ENCODE peak calls at places on chromosomes 11 and 22, in nine cellular contexts. One of them, this sample, is unnamed.
A peak's percentile ranks its signal among the peaks of the same experiment; 100 is the strongest.

GRCh38 chr11:29227816-29228215 is 789.0 kb downstream of the KCNA4 start:
- DNase-seq in cardiac muscle cell: no peak
- DNase-seq in mesenchymal stem cell: no peak
- DNase-seq in GM23248: no peak
- DNase-seq in uterus: no peak
- DNase-seq in kidney: no peak
- DNase-seq in upper lobe of right lung: no peak
- DNase-seq in naive thymus-derived CD4-positive, alpha-beta T cell: no peak
- DNase-seq in effector memory CD4-positive, alpha-beta T cell: no peak
- DNase-seq in this sample: no peak

GRCh38 chr11:72352859-72353551 is 81.3 kb downstream of the CLPB start:
- DNase-seq in naive thymus-derived CD4-positive, alpha-beta T cell: no peak
- DNase-seq in uterus: peak; percentile 27
- DNase-seq in mesenchymal stem cell: peak; percentile 65
- DNase-seq in GM23248: peak; percentile 82
- DNase-seq in upper lobe of right lung: no peak
- DNase-seq in kidney: no peak
- DNase-seq in effector memory CD4-positive, alpha-beta T cell: no peak
- DNase-seq in cardiac muscle cell: peak; percentile 59
- DNase-seq in this sample: no peak

GRCh38 chr11:121671276-121672168 is 218.8 kb upstream of the SORL1-AS1 start:
- DNase-seq in naive thymus-derived CD4-positive, alpha-beta T cell: no peak
- DNase-seq in upper lobe of right lung: no peak
- DNase-seq in cardiac muscle cell: no peak
- DNase-seq in mesenchymal stem cell: no peak
- DNase-seq in effector memory CD4-positive, alpha-beta T cell: no peak
- DNase-seq in kidney: no peak
- DNase-seq in uterus: no peak
- DNase-seq in GM23248: peak; percentile 14
- DNase-seq in this sample: no peak

GRCh38 chr11:33040127-33040861 is 922 bp downstream of the TCP11L1 start:
- DNase-seq in naive thymus-derived CD4-positive, alpha-beta T cell: peak; percentile 65
- DNase-seq in effector memory CD4-positive, alpha-beta T cell: peak; percentile 9
- DNase-seq in mesenchymal stem cell: peak; percentile 38
- DNase-seq in uterus: no peak
- DNase-seq in kidney: no peak
- DNase-seq in cardiac muscle cell: no peak
- DNase-seq in upper lobe of right lung: no peak
- DNase-seq in GM23248: peak; percentile 62
- DNase-seq in this sample: peak; percentile 45

GRCh38 chr11:105937738-105938137 is 84.3 kb downstream of the MSANTD4 start:
- DNase-seq in naive thymus-derived CD4-positive, alpha-beta T cell: no peak
- DNase-seq in mesenchymal stem cell: peak; percentile 82
- DNase-seq in uterus: no peak
- DNase-seq in cardiac muscle cell: no peak
- DNase-seq in GM23248: peak; percentile 2
- DNase-seq in kidney: no peak
- DNase-seq in effector memory CD4-positive, alpha-beta T cell: no peak
- DNase-seq in upper lobe of right lung: no peak
- DNase-seq in this sample: no peak

GRCh38 chr11:48103621-48104561 is 112.7 kb upstream of the OR4B1 start:
- DNase-seq in mesenchymal stem cell: no peak
- DNase-seq in upper lobe of right lung: no peak
- DNase-seq in kidney: no peak
- DNase-seq in effector memory CD4-positive, alpha-beta T cell: no peak
- DNase-seq in naive thymus-derived CD4-positive, alpha-beta T cell: no peak
- DNase-seq in uterus: no peak
- DNase-seq in cardiac muscle cell: no peak
- DNase-seq in GM23248: peak; percentile 67
- DNase-seq in this sample: no peak

GRCh38 chr11:75802022-75802912 is 12.7 kb upstream of the UVRAG start:
- DNase-seq in naive thymus-derived CD4-positive, alpha-beta T cell: no peak
- DNase-seq in upper lobe of right lung: no peak
- DNase-seq in cardiac muscle cell: no peak
- DNase-seq in uterus: no peak
- DNase-seq in GM23248: no peak
- DNase-seq in effector memory CD4-positive, alpha-beta T cell: no peak
- DNase-seq in mesenchymal stem cell: no peak
- DNase-seq in kidney: peak; percentile 55
- DNase-seq in this sample: no peak

GRCh38 chr11:132111341-132111740 is 740.9 kb downstream of the NTM start:
- DNase-seq in mesenchymal stem cell: no peak
- DNase-seq in uterus: no peak
- DNase-seq in GM23248: peak; percentile 53
- DNase-seq in effector memory CD4-positive, alpha-beta T cell: no peak
- DNase-seq in naive thymus-derived CD4-positive, alpha-beta T cell: no peak
- DNase-seq in cardiac muscle cell: no peak
- DNase-seq in kidney: no peak
- DNase-seq in upper lobe of right lung: no peak
- DNase-seq in this sample: no peak

GRCh38 chr11:66146940-66147339 is 76.9 kb downstream of the PACS1 start:
- DNase-seq in upper lobe of right lung: no peak
- DNase-seq in effector memory CD4-positive, alpha-beta T cell: no peak
- DNase-seq in naive thymus-derived CD4-positive, alpha-beta T cell: no peak
- DNase-seq in uterus: no peak
- DNase-seq in kidney: no peak
- DNase-seq in cardiac muscle cell: no peak
- DNase-seq in GM23248: no peak
- DNase-seq in mesenchymal stem cell: no peak
- DNase-seq in this sample: no peak

GRCh38 chr11:66143264-66143566 is 73.1 kb downstream of the PACS1 start:
- DNase-seq in effector memory CD4-positive, alpha-beta T cell: no peak
- DNase-seq in kidney: no peak
- DNase-seq in mesenchymal stem cell: no peak
- DNase-seq in naive thymus-derived CD4-positive, alpha-beta T cell: no peak
- DNase-seq in upper lobe of right lung: no peak
- DNase-seq in GM23248: no peak
- DNase-seq in uterus: no peak
- DNase-seq in cardiac muscle cell: no peak
- DNase-seq in this sample: no peak

GRCh38 chr11:66142370-66143263 is 72.5 kb downstream of the PACS1 start:
- DNase-seq in effector memory CD4-positive, alpha-beta T cell: no peak
- DNase-seq in naive thymus-derived CD4-positive, alpha-beta T cell: no peak
- DNase-seq in mesenchymal stem cell: peak; percentile 62
- DNase-seq in uterus: no peak
- DNase-seq in upper lobe of right lung: no peak
- DNase-seq in cardiac muscle cell: no peak
- DNase-seq in kidney: no peak
- DNase-seq in GM23248: peak; percentile 68
- DNase-seq in this sample: no peak

GRCh38 chr11:66139817-66140216 is 69.7 kb downstream of the PACS1 start:
- DNase-seq in GM23248: no peak
- DNase-seq in mesenchymal stem cell: no peak
- DNase-seq in cardiac muscle cell: no peak
- DNase-seq in upper lobe of right lung: no peak
- DNase-seq in effector memory CD4-positive, alpha-beta T cell: no peak
- DNase-seq in kidney: no peak
- DNase-seq in naive thymus-derived CD4-positive, alpha-beta T cell: no peak
- DNase-seq in uterus: no peak
- DNase-seq in this sample: no peak

DNA sequence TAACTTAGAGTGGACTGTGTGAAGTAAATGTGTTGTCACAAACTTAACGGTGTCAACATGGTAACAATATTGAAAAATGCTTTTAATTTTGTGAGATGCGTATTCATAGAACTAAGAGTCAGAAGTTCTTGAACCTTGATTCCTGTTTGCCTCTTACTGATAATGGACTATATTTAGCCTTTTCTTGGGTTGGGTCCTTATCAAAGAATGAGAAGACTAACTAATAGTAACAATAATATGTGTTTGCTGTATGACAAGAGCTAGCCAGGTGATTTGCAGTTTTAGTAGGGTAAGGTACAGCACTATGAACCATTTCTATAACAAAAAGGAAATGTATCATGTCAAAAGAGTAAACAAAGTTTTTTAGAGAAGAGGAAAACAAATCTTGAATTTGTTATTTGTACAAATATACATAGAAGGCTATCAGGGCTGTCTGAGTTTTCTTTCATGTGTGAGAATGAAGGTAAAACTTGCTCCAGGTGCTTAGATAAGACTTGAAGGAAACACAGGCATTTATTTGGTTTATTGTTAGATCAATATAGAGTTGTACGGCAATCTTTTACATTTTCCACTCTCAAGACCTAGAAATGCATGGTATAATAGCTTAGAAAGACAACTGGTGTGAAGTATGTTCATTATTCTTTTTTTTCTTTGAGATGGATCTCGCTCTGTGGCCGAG is 74.1 kb downstream of the PACS1 start:
- DNase-seq in naive thymus-derived CD4-positive, alpha-beta T cell: no peak
- DNase-seq in GM23248: no peak
- DNase-seq in kidney: no peak
- DNase-seq in uterus: no peak
- DNase-seq in mesenchymal stem cell: no peak
- DNase-seq in cardiac muscle cell: no peak
- DNase-seq in upper lobe of right lung: no peak
- DNase-seq in effector memory CD4-positive, alpha-beta T cell: no peak
- DNase-seq in this sample: no peak
- H3K4me1 ChIP-seq in naive thymus-derived CD4-positive, alpha-beta T cell: peaks cover 35% of the 10 kb centered on the region
- H3K4me1 ChIP-seq in GM23248: peaks cover 16% of the 10 kb centered on the region
- H3K4me1 ChIP-seq in kidney: no peaks in the 10 kb centered on the region
- H3K4me1 ChIP-seq in uterus: no peaks in the 10 kb centered on the region
- H3K4me1 ChIP-seq in mesenchymal stem cell: peaks cover 8% of the 10 kb centered on the region
- H3K4me1 ChIP-seq in cardiac muscle cell: peaks cover 8% of the 10 kb centered on the region
- H3K4me1 ChIP-seq in upper lobe of right lung: no peaks in the 10 kb centered on the region
- H3K4me1 ChIP-seq in effector memory CD4-positive, alpha-beta T cell: peaks cover 3% of the 10 kb centered on the region
- H3K4me1 ChIP-seq in this sample: peaks cover 10% of the 10 kb centered on the region

GRCh38 chr11:112880454-112880853 is 80.8 kb upstream of the NCAM1 start:
- DNase-seq in cardiac muscle cell: no peak
- DNase-seq in upper lobe of right lung: no peak
- DNase-seq in effector memory CD4-positive, alpha-beta T cell: no peak
- DNase-seq in mesenchymal stem cell: no peak
- DNase-seq in uterus: no peak
- DNase-seq in GM23248: no peak
- DNase-seq in naive thymus-derived CD4-positive, alpha-beta T cell: no peak
- DNase-seq in kidney: no peak
- DNase-seq in this sample: no peak

GRCh38 chr11:112882494-112883381 is 78.5 kb upstream of the NCAM1 start:
- DNase-seq in effector memory CD4-positive, alpha-beta T cell: no peak
- DNase-seq in naive thymus-derived CD4-positive, alpha-beta T cell: no peak
- DNase-seq in uterus: no peak
- DNase-seq in kidney: no peak
- DNase-seq in cardiac muscle cell: no peak
- DNase-seq in upper lobe of right lung: no peak
- DNase-seq in GM23248: no peak
- DNase-seq in mesenchymal stem cell: no peak
- DNase-seq in this sample: no peak

GRCh38 chr11:112884012-112884767 is 77.0 kb upstream of the NCAM1 start:
- DNase-seq in uterus: peak; percentile 22
- DNase-seq in GM23248: peak; percentile 27
- DNase-seq in mesenchymal stem cell: peak; percentile 0
- DNase-seq in cardiac muscle cell: no peak
- DNase-seq in effector memory CD4-positive, alpha-beta T cell: no peak
- DNase-seq in upper lobe of right lung: no peak
- DNase-seq in kidney: no peak
- DNase-seq in naive thymus-derived CD4-positive, alpha-beta T cell: no peak
- DNase-seq in this sample: no peak

GRCh38 chr11:112878228-112878627 is 83.0 kb upstream of the NCAM1 start:
- DNase-seq in GM23248: no peak
- DNase-seq in effector memory CD4-positive, alpha-beta T cell: no peak
- DNase-seq in mesenchymal stem cell: no peak
- DNase-seq in uterus: no peak
- DNase-seq in cardiac muscle cell: no peak
- DNase-seq in naive thymus-derived CD4-positive, alpha-beta T cell: no peak
- DNase-seq in upper lobe of right lung: no peak
- DNase-seq in kidney: no peak
- DNase-seq in this sample: no peak

DNA sequence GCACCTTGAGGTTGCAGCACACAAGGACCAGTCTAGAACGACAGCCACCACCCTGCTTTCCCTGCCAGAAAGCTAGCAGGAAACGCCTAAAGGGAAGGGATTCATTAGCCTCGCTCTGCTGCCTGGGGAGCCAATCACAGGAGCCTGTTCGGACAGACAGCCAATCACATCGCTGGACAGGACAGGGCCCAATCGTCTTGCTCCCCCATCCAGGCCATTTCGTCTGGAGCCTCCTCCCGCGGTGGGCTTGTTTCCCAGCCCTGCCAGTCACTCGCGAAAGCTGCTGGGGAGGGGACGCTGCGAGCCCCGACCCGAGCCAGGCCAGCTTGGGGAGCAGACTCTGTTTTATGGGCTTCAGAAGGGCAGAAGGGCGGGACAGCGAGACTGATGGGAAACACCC is 79.8 kb upstream of the NCAM1 start:
- DNase-seq in upper lobe of right lung: peak; percentile 72
- DNase-seq in effector memory CD4-positive, alpha-beta T cell: no peak
- DNase-seq in mesenchymal stem cell: peak; percentile 38
- DNase-seq in kidney: peak; percentile 88
- DNase-seq in naive thymus-derived CD4-positive, alpha-beta T cell: no peak
- DNase-seq in uterus: peak; percentile 68
- DNase-seq in GM23248: peak; percentile 42
- DNase-seq in cardiac muscle cell: peak; percentile 91
- DNase-seq in this sample: no peak
- H3K4me3 ChIP-seq in upper lobe of right lung: peak overlapping the region; percentile 16
- H3K4me3 ChIP-seq in effector memory CD4-positive, alpha-beta T cell: no peak overlapping the region
- H3K4me3 ChIP-seq in mesenchymal stem cell: no peak overlapping the region
- H3K4me3 ChIP-seq in kidney: peak overlapping the region; percentile 59
- H3K4me3 ChIP-seq in naive thymus-derived CD4-positive, alpha-beta T cell: no peak overlapping the region
- H3K4me3 ChIP-seq in uterus: peak overlapping the region; percentile 32
- H3K4me3 ChIP-seq in GM23248: peak overlapping the region; percentile 54
- H3K4me3 ChIP-seq in cardiac muscle cell: peak overlapping the region; percentile 24
- H3K4me3 ChIP-seq in this sample: no peak overlapping the region

GRCh38 chr22:50713571-50714056 is 24.4 kb upstream of the ACR start:
- DNase-seq in kidney: peak; percentile 47
- DNase-seq in uterus: no peak
- DNase-seq in GM23248: no peak
- DNase-seq in effector memory CD4-positive, alpha-beta T cell: no peak
- DNase-seq in naive thymus-derived CD4-positive, alpha-beta T cell: no peak
- DNase-seq in cardiac muscle cell: no peak
- DNase-seq in mesenchymal stem cell: no peak
- DNase-seq in upper lobe of right lung: no peak
- DNase-seq in this sample: no peak
- H3K4me1 ChIP-seq in kidney: no peaks in the 10 kb centered on the region
- H3K4me1 ChIP-seq in uterus: no peaks in the 10 kb centered on the region
- H3K4me1 ChIP-seq in GM23248: no peaks in the 10 kb centered on the region
- H3K4me1 ChIP-seq in effector memory CD4-positive, alpha-beta T cell: no peaks in the 10 kb centered on the region
- H3K4me1 ChIP-seq in naive thymus-derived CD4-positive, alpha-beta T cell: no peaks in the 10 kb centered on the region
- H3K4me1 ChIP-seq in cardiac muscle cell: peaks cover 4% of the 10 kb centered on the region
- H3K4me1 ChIP-seq in mesenchymal stem cell: peaks cover 10% of the 10 kb centered on the region
- H3K4me1 ChIP-seq in upper lobe of right lung: peaks cover 4% of the 10 kb centered on the region
- H3K4me1 ChIP-seq in this sample: no peaks in the 10 kb centered on the region

GRCh38 chr22:47884775-47885174 is 1122.3 kb downstream of the TBC1D22A start:
- DNase-seq in GM23248: no peak
- DNase-seq in uterus: no peak
- DNase-seq in kidney: no peak
- DNase-seq in mesenchymal stem cell: no peak
- DNase-seq in cardiac muscle cell: no peak
- DNase-seq in effector memory CD4-positive, alpha-beta T cell: no peak
- DNase-seq in naive thymus-derived CD4-positive, alpha-beta T cell: no peak
- DNase-seq in upper lobe of right lung: no peak
- DNase-seq in this sample: no peak

GRCh38 chr22:47879346-47879745 is 1116.9 kb downstream of the TBC1D22A start:
- DNase-seq in upper lobe of right lung: no peak
- DNase-seq in uterus: no peak
- DNase-seq in effector memory CD4-positive, alpha-beta T cell: no peak
- DNase-seq in mesenchymal stem cell: no peak
- DNase-seq in GM23248: no peak
- DNase-seq in cardiac muscle cell: no peak
- DNase-seq in naive thymus-derived CD4-positive, alpha-beta T cell: no peak
- DNase-seq in kidney: no peak
- DNase-seq in this sample: no peak

GRCh38 chr22:47888807-47889206 is 1126.4 kb downstream of the TBC1D22A start:
- DNase-seq in GM23248: no peak
- DNase-seq in cardiac muscle cell: no peak
- DNase-seq in mesenchymal stem cell: no peak
- DNase-seq in uterus: no peak
- DNase-seq in naive thymus-derived CD4-positive, alpha-beta T cell: no peak
- DNase-seq in kidney: no peak
- DNase-seq in effector memory CD4-positive, alpha-beta T cell: no peak
- DNase-seq in upper lobe of right lung: no peak
- DNase-seq in this sample: no peak

GRCh38 chr22:47883757-47884156 is 1121.3 kb downstream of the TBC1D22A start:
- DNase-seq in kidney: no peak
- DNase-seq in cardiac muscle cell: no peak
- DNase-seq in GM23248: no peak
- DNase-seq in upper lobe of right lung: no peak
- DNase-seq in mesenchymal stem cell: no peak
- DNase-seq in uterus: no peak
- DNase-seq in effector memory CD4-positive, alpha-beta T cell: no peak
- DNase-seq in naive thymus-derived CD4-positive, alpha-beta T cell: no peak
- DNase-seq in this sample: no peak

DNA sequence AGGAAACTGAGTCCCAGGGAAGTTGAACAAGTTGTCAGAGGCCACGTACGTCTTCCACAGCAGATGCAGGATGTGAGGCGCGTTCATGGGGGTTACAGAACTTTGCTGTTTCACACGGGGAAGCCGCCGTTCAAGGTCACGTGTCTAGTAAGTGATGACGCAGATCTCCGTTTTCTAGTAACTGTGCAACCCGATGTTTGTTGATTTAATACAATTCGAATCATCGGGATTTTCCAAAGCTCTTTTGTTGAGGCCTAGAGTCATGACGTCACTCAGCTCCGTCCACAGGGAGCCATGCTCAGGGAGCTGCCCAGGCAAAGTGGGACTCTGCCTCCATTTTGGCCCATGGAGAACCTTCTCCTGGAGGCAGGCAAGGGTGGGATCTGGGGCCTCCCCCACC is 1121.8 kb downstream of the TBC1D22A start:
- DNase-seq in naive thymus-derived CD4-positive, alpha-beta T cell: no peak
- DNase-seq in effector memory CD4-positive, alpha-beta T cell: no peak
- DNase-seq in kidney: no peak
- DNase-seq in upper lobe of right lung: no peak
- DNase-seq in cardiac muscle cell: no peak
- DNase-seq in mesenchymal stem cell: no peak
- DNase-seq in uterus: no peak
- DNase-seq in GM23248: no peak
- DNase-seq in this sample: no peak
- H3K4me3 ChIP-seq in naive thymus-derived CD4-positive, alpha-beta T cell: no peak overlapping the region
- H3K4me3 ChIP-seq in effector memory CD4-positive, alpha-beta T cell: no peak overlapping the region
- H3K4me3 ChIP-seq in kidney: no peak overlapping the region
- H3K4me3 ChIP-seq in upper lobe of right lung: no peak overlapping the region
- H3K4me3 ChIP-seq in cardiac muscle cell: no peak overlapping the region
- H3K4me3 ChIP-seq in mesenchymal stem cell: no peak overlapping the region
- H3K4me3 ChIP-seq in uterus: no peak overlapping the region
- H3K4me3 ChIP-seq in GM23248: no peak overlapping the region
- H3K4me3 ChIP-seq in this sample: no peak overlapping the region